ENCODE peak calls at places on chromosomes 7 and 10, in five cellular contexts. C is esophagus muscularis mucosa, L is spleen, R is endothelial cell of umbilical vein, U is HCT116. X is an unnamed sample.

GRCh38 chr7:157077986-157078644 is 60.6 kb upstream of the UBE3C start:
- DNase-seq in C (no peak), L (peak), R (no peak), U (no peak), X (no peak)

GRCh38 chr10:61319550-61320256 is 133.5 kb downstream of the TMEM26 start:
- DNase-seq in C (no peak), L (no peak), R (no peak), U (no peak), X (no peak)

GRCh38 chr7:122305475-122306319 is 1.1 kb upstream of the FEZF1 start:
- DNase-seq in C (no peak), L (peak), R (no peak), U (peak), X (no peak)

GRCh38 chr10:71390435-71390820 is 6.3 kb upstream of the CDH23 start:
- DNase-seq in C (no peak), L (no peak), R (no peak), U (no peak), X (no peak)

GRCh38 chr7:33686001-33686591 is 219.2 kb upstream of the BMPER start:
- DNase-seq in C (no peak), L (no peak), R (no peak), U (no peak), X (no peak)

GRCh38 chr7:22447008-22447407 is 53.0 kb downstream of the STEAP1B start:
- DNase-seq in C (no peak), L (no peak), R (no peak), U (no peak), X (no peak)

GRCh38 chr10:11724938-11725776 is 17.0 kb upstream of the ECHDC3 start:
- DNase-seq in C (no peak), L (peak), R (peak), U (peak), X (peak)

GRCh38 chr7:25949672-25950487 is 202.1 kb upstream of the NFE2L3 start:
- DNase-seq in C (peak), L (no peak), R (no peak), U (no peak), X (no peak)

GRCh38 chr7:121204537-121204936 is 124.3 kb upstream of the WNT16 start:
- DNase-seq in C (no peak), L (no peak), R (no peak), U (no peak), X (no peak)

GRCh38 chr10:13526952-13527863 is 1.6 kb downstream of the BEND7 start:
- DNase-seq in C (no peak), L (no peak), R (peak), U (peak), X (no peak)

GRCh38 chr7:149126662-149127321 is 668 bp upstream of the ZNF425 start:
- DNase-seq in C (no peak), L (peak), R (peak), U (no peak), X (peak)

GRCh38 chr10:131853610-131853964 is 47.2 kb upstream of the PPP2R2D start:
- DNase-seq in C (no peak), L (peak), R (no peak), U (no peak), X (no peak)

GRCh38 chr10:86355571-86356038 is 11.0 kb downstream of the GRID1 start:
- DNase-seq in C (no peak), L (peak), R (no peak), U (no peak), X (no peak)

DNA sequence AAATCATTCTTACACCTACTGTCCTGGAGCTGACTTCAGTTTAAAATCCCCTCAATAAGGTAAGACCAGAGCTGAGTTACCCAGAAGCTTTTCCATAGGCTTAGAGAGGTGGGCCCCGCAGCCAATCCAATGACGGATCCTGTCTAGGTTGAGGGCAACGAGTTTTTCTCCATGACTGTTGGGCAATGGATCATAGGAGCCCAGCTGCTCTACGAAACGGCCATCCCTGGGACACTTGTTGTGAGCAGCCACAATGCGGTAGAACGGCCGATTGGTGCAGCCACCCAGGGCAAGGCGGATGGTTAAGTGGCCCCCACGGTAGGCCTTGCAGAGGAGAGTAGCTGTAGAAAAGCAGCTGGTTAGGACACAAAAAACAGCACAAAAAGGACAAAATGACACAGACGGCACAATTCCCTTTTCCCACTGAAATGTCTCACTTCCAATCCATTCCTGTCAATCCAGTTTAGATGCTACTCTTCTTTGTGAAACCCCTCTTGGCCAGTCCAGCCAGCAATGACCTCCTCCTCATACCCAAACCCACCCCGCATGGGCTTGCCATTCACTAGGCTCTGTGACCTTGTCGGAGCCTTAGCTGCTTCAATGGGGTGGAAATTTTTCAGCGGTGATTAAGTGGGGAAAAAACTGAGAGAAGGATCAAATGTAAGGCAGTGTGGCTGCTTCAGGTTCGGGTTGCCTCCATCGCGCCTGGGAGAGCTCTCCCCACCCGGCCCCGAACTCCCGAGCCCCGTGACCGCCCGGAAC is 580 bp downstream of the MRPS16 start:
- DNase-seq in C (peak), L (peak), R (peak), U (no peak), X (no peak)
- TF ChIP-seq POLR2AphosphoS5 in C (no peak), L (no peak), R (no peak), U (no peak), X (no peak)

DNA sequence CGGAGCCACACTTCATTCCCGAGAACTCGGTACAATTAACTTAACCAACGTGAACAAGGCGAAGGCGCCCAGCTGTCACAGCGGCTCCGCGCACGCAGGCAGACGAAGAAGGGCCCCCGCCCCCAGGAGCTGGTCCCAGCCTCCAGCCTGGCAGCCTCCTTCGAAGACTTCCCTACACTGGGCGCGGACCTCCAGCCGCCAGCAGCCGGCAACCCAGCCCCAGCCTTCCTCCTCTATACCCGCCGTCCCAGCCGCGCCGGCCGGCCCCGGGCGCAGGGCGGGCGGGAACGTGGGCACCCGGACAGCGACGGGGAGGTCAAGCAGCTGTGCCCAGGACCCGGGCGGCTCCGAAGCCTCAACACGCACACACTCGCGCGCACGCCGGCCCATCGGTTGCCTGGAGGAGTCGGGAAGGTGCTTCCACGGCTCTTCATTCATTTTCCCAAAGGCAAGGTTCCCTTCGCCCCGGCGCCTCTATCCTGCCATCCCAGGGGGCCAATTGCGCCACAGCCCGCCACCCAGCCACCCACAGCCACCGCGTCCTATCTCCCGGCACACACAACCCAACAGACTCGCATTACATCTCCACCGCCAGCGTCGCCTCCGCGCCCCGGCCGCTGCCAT is 1.6 kb downstream of the CHST15 start:
- DNase-seq in C (no peak), L (peak), R (peak), U (no peak), X (no peak)
- TF ChIP-seq POLR2AphosphoS5 in C (peak), L (no peak), R (no peak), U (no peak), X (no peak)

GRCh38 chr7:148042935-148043334 is 547.6 kb upstream of the C7orf33 start:
- DNase-seq in C (no peak), L (no peak), R (no peak), U (no peak), X (no peak)
- TF ChIP-seq POLR2AphosphoS5 in C (no peak), L (no peak), R (no peak), U (no peak), X (no peak)

DNA sequence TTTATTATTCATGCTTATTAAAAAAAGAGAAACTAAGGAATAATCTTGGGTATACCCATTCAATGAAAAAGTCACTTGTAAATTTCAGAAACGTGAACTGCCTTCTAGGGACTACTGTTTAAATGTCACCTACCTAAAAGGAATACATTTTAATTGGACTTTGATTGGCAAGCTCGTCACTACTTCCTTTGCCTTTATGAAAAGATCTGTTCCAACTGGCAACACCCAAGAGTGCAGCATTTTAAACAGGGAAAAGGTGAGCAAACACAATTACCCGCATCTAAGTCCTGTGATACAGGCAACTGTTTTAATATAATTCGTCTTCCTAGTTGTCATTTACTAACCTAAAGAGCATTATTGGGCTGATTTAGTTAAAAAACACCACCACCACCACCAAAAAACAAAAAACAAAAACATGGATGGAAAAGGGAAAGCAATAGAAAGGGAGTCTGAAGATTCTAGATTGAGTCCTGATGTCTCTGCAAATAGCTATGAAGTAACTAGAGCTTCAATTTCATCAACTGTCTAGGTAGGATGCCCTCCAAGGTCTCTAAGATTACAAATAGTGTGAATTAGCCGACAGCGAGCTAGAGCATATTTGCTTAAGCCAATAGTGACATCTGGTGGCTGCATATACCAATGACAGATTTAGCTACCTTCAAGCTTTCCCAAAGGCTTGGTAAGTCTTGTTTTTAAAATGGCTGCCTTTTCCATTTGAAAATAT is 33.8 kb upstream of the ICA1 start:
- DNase-seq in C (no peak), L (no peak), R (peak), U (peak), X (peak)
- TF ChIP-seq POLR2AphosphoS5 in C (no peak), L (no peak), R (no peak), U (no peak), X (no peak)